ENCODE peak calls at places on chromosomes 13 and 19, in ten cellular contexts. U is body of pancreas, M is uterus, G is right lobe of liver, I is spleen, B is adrenal gland, O is transverse colon, L is heart left ventricle, W is prostate gland, X is sigmoid colon. Q is an unnamed sample.

GRCh38 chr13:30151398-30151797 is 156.0 kb downstream of the KATNAL1 start:
- DNase-seq in U (no peak), M (no peak), G (no peak), I (peak), B (no peak), O (no peak), L (no peak), W (no peak), X (no peak), Q (no peak)

GRCh38 chr13:48112896-48113525 is 18.1 kb upstream of the MED4 start:
- DNase-seq in U (no peak), M (no peak), G (no peak), I (no peak), B (no peak), O (no peak), L (no peak), W (no peak), X (no peak), Q (no peak)

GRCh38 chr19:4455742-4456565 is 1.6 kb downstream of the UBXN6 start:
- DNase-seq in U (peak), M (peak), G (no peak), I (no peak), B (peak), O (peak), L (peak), W (peak), X (peak), Q (no peak)

GRCh38 chr19:38977445-38978314 is 2.1 kb upstream of the FBXO17 start:
- DNase-seq in U (no peak), M (no peak), G (no peak), I (no peak), B (no peak), O (no peak), L (no peak), W (no peak), X (no peak), Q (no peak)

GRCh38 chr13:50720856-50721663 is 122.4 kb downstream of the DLEU7 start:
- DNase-seq in U (no peak), M (no peak), G (no peak), I (no peak), B (no peak), O (no peak), L (no peak), W (no peak), X (no peak), Q (no peak)

GRCh38 chr19:13072206-13072898 is 30.3 kb downstream of the LYL1 start:
- DNase-seq in U (peak), M (no peak), G (no peak), I (no peak), B (no peak), O (no peak), L (no peak), W (no peak), X (no peak), Q (no peak)

GRCh38 chr19:50932018-50932689 is 20.7 kb downstream of the KLK5 start:
- DNase-seq in U (no peak), M (no peak), G (no peak), I (no peak), B (no peak), O (no peak), L (no peak), W (peak), X (no peak), Q (no peak)

GRCh38 chr13:29362849-29363604 is 232.5 kb downstream of the SLC7A1 start:
- DNase-seq in U (peak), M (peak), G (peak), I (no peak), B (peak), O (peak), L (no peak), W (no peak), X (no peak), Q (no peak)

GRCh38 chr19:40510526-40511115 is 43.8 kb downstream of the SPTBN4 start:
- DNase-seq in U (no peak), M (no peak), G (no peak), I (no peak), B (no peak), O (no peak), L (no peak), W (no peak), X (no peak), Q (no peak)

GRCh38 chr13:111912453-111912866 is 154.5 kb upstream of the SOX1 start:
- DNase-seq in U (no peak), M (no peak), G (no peak), I (peak), B (no peak), O (no peak), L (peak), W (no peak), X (peak), Q (no peak)

GRCh38 chr19:47518139-47518538 is 3.3 kb upstream of the NAPA start:
- DNase-seq in U (no peak), M (no peak), G (no peak), I (no peak), B (no peak), O (peak), L (no peak), W (no peak), X (no peak), Q (no peak)

GRCh38 chr13:34357435-34358232 is 539.7 kb downstream of the RFC3 start:
- DNase-seq in U (no peak), M (no peak), G (no peak), I (no peak), B (peak), O (no peak), L (no peak), W (no peak), X (no peak), Q (no peak)

GRCh38 chr13:26599403-26599802 is 41.9 kb downstream of the WASF3 start:
- DNase-seq in U (no peak), M (no peak), G (no peak), I (no peak), B (no peak), O (no peak), L (no peak), W (no peak), X (no peak), Q (no peak)

GRCh38 chr19:10870501-10870954 is 825 bp upstream of the CARM1 start:
- DNase-seq in U (no peak), M (no peak), G (no peak), I (no peak), B (no peak), O (no peak), L (no peak), W (no peak), X (no peak), Q (peak)
- TF ChIP-seq POLR2A in U (no peak), M (no peak), G (no peak), I (no peak), B (no peak), O (peak), L (no peak), W (no peak), X (no peak), Q (no peak)

DNA sequence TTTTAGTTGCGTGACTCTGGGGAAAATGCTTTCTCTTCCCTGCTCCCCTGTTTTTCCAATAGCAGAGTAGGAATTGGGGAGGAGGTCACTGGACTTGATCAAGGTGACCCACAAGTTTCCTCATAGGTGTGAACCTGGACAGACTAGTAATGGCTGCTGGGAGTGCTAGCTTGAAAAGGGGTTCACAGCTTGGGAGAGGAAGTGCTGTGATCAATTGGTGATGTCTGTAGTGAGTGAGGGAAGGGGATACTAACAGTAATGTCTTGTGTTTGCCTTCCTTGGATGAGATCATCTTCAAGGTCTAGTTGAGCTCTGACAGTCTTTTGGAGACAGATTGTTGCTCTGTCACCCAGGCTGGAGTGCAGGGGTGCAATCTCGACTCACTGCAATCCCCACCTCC is 1.7 kb downstream of the BCL2L12 start:
- DNase-seq in U (no peak), M (no peak), G (no peak), I (no peak), B (no peak), O (no peak), L (no peak), W (no peak), X (no peak), Q (no peak)
- H3K4me3 ChIP-seq in U (no peak), M (no peak), G (no peak), I (no peak), B (no peak), O (no peak), L (no peak), W (no peak), X (no peak), Q (no peak)

DNA sequence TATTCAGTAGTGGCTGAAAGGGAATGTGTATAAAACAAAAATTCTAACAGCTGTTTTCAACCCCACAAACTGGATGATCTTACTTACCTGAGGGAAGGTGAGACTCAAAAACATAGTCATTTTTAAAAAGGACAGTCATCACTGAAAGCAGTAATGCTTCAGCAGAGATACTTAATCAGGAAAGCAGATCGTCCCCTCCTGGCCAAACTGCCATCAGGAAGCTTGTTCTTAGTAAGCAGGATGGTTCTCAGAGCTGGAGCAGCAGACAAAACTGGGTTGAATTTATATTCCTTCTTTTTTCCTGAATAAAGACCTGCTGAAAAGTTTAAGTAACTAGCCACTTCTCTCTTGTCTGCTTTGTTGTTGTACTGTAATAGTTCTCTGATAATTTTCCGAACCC is 1156.5 kb downstream of the OLFM4 start:
- DNase-seq in U (no peak), M (no peak), G (no peak), I (no peak), B (no peak), O (no peak), L (no peak), W (no peak), X (no peak), Q (no peak)
- TF ChIP-seq POLR2A in U (no peak), M (no peak), G (no peak), I (no peak), B (no peak), O (no peak), L (no peak), W (no peak), X (no peak), Q (no peak)

GRCh38 chr19:1650627-1651009 is 1.8 kb downstream of the TCF3 start:
- DNase-seq in U (no peak), M (no peak), G (peak), I (peak), B (no peak), O (no peak), L (no peak), W (no peak), X (no peak), Q (no peak)

GRCh38 chr19:1648156-1648925 is 4.1 kb downstream of the TCF3 start:
- DNase-seq in U (no peak), M (no peak), G (no peak), I (no peak), B (no peak), O (peak), L (no peak), W (no peak), X (no peak), Q (no peak)

GRCh38 chr19:1648926-1649541 is 3.4 kb downstream of the TCF3 start:
- DNase-seq in U (no peak), M (no peak), G (no peak), I (peak), B (no peak), O (peak), L (no peak), W (no peak), X (no peak), Q (no peak)

GRCh38 chr19:1651061-1651547 is 1.3 kb downstream of the TCF3 start:
- DNase-seq in U (no peak), M (no peak), G (peak), I (peak), B (no peak), O (peak), L (no peak), W (no peak), X (peak), Q (no peak)

DNA sequence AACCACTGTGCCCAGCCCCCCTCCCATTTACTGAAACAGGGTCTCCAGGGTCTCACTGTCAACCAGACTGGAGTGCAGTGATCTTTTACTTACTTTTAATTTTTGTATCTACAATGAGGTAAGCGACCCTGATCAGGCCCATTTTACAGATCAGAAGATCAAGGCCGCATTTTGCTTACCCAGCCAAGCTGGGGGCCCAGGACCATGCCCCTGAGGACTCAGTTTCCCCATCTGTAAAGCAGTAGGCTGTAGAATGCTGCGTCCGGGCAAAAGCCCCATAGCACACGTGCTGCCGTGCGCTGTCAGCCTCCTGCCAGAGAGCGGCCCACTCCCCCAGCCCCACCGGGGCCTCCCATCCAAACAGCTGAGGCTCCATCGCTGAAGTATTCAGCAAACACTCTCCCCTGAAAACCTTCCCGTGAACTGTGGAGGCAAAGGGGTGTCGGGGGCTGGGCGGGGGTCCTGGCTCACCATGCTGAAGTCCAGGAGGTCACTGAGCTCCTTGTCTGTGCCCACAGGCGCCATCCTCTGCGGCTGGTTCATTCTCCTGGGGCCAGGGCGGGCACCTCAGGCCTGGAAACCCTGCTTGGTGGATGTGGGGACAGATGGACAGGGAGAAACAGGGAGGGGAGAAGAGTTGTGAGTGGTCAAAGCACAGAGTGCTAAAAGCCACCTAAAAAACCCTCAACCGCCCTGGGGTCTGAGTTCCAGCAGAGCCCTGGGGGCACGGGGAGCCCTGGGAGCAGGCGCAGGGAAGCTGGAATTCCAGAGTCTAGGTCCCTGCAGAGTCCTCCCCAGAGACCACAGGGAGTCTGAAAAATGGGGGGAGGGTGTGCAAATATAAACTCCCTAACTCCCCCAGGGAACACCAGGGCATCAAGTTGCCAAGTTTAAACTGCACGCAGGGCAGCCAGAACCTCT is 2.4 kb downstream of the TCF3 start:
- DNase-seq in U (no peak), M (no peak), G (peak), I (peak), B (no peak), O (no peak), L (no peak), W (no peak), X (no peak), Q (no peak)
- H3K4me3 ChIP-seq in U (no peak), M (no peak), G (no peak), I (no peak), B (no peak), O (no peak), L (no peak), W (no peak), X (peak), Q (no peak)

GRCh38 chr19:36113895-36114762 is 546 bp downstream of the POLR2I start:
- DNase-seq in U (peak), M (peak), G (no peak), I (peak), B (peak), O (peak), L (peak), W (peak), X (no peak), Q (peak)

GRCh38 chr19:36113425-36113824 is 1.2 kb downstream of the POLR2I start:
- DNase-seq in U (no peak), M (no peak), G (no peak), I (peak), B (no peak), O (no peak), L (no peak), W (no peak), X (no peak), Q (no peak)

GRCh38 chr19:36116344-36116637 is 1.0 kb downstream of the TBCB start:
- DNase-seq in U (no peak), M (no peak), G (no peak), I (no peak), B (no peak), O (no peak), L (no peak), W (no peak), X (no peak), Q (no peak)

GRCh38 chr19:36114763-36115452 is at the start of gene POLR2I:
- DNase-seq in U (peak), M (peak), G (peak), I (peak), B (peak), O (peak), L (peak), W (peak), X (peak), Q (peak)

DNA sequence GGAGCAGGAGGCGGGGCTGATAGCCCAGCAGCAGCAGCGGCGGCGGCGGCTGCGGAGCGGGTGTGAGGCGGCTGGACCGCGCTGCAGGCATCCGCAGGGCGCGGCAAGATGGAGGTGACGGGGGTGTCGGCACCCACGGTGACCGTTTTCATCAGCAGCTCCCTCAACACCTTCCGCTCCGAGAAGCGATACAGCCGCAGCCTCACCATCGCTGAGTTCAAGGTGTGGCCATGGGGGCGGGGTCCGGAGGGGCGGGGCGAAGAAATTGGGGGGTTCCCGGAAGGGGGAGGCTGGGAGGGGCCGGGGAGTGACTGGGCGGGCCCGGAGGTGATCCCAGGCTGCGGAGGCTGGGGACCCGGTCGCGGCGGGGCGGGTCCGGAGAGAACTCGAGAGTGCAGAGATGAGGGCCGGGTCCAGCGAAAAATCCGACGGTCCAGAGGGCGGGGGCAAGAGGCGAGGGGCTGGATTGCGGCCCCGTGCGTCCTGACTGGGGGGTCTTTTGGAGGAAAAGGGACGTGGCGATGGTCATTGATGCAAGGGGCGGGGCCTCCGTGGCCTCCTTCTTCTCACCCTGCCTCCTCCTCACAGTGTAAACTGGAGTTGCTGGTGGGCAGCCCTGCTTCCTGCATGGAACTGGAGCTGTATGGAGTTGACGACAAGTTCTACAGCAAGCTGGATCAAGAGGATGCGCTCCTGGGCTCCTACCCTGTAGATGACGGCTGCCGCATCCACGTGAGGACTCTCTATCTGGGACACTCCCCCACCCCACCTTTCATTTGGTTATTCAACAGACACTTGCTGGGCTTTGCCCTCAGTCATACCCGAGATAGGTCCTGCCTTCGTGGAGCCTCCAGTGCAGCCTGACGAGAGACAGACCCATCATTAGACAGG is at the start of gene TBCB:
- DNase-seq in U (no peak), M (no peak), G (peak), I (peak), B (peak), O (peak), L (peak), W (peak), X (peak), Q (peak)
- TF ChIP-seq POLR2A in U (peak), M (no peak), G (peak), I (no peak), B (peak), O (peak), L (peak), W (peak), X (no peak), Q (no peak)

DNA sequence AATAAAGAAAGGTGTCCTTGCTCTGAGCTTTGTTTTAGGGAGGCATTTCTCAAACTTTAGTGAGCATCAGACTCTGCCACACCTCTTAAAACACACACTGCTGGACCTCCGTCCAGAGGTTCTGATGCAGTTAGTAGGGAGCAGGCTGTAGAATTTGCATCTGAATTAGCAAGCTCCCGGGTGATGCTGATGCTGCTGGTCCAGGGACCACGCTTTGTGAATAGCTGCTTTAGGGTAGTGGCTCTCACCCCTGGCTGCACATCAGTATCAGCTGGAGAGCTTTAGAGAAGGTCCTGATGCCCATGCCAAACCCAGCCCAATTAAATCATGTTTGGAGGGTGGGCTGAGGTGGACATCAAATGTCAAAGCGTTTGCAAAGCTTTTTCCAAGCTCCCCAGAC is 3.6 kb downstream of the HTR2A start:
- DNase-seq in U (no peak), M (no peak), G (no peak), I (no peak), B (no peak), O (no peak), L (no peak), W (no peak), X (no peak), Q (no peak)
- H3K4me3 ChIP-seq in U (no peak), M (peak), G (no peak), I (no peak), B (no peak), O (peak), L (peak), W (no peak), X (peak), Q (no peak)

DNA sequence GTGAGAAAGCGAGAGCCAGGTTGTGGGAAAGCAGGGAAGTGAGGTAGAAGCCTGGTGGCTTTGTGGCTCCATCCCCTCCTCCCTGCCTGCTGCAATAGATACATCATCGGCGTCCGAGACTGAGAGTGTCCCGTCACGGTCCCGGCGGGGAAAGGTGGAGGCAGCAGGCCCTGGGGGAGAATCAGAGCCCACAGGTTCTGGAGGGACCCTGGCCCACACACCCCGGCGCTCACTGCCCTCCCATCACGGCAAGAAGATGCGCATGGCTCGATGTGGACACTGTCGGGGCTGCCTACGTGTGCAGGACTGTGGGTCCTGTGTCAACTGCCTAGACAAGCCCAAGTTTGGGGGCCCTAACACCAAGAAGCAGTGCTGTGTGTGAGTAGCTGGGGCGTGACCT is 5.1 kb downstream of the KMT2B start:
- DNase-seq in U (no peak), M (no peak), G (no peak), I (no peak), B (peak), O (no peak), L (no peak), W (no peak), X (no peak), Q (no peak)
- TF ChIP-seq POLR2A in U (no peak), M (no peak), G (no peak), I (no peak), B (no peak), O (no peak), L (no peak), W (no peak), X (no peak), Q (no peak)

Q was measured in lower leg skin.